ENCODE peak calls at places on chromosome 15, in seven cellular contexts. One of them, this sample, is unnamed.

GRCh38 chr15:76253851-76254440 is 57.3 kb downstream of the ETFA start:
- DNase-seq in epithelial cell of esophagus: no peak
- DNase-seq in HFF-Myc: no peak
- DNase-seq in right atrium auricular region: no peak
- DNase-seq in uterus: no peak
- DNase-seq in NB4: no peak
- DNase-seq in right lobe of liver: no peak
- DNase-seq in this sample: no peak

GRCh38 chr15:34582461-34583357 is 742 bp downstream of the GOLGA8B start:
- DNase-seq in uterus: peak
- DNase-seq in right atrium auricular region: no peak
- DNase-seq in HFF-Myc: no peak
- DNase-seq in NB4: peak
- DNase-seq in epithelial cell of esophagus: peak
- DNase-seq in right lobe of liver: peak
- DNase-seq in this sample: peak

GRCh38 chr15:96339662-96340347 is 9.3 kb downstream of the NR2F2 start:
- DNase-seq in right lobe of liver: no peak
- DNase-seq in epithelial cell of esophagus: no peak
- DNase-seq in NB4: no peak
- DNase-seq in uterus: no peak
- DNase-seq in right atrium auricular region: no peak
- DNase-seq in HFF-Myc: no peak
- DNase-seq in this sample: no peak

GRCh38 chr15:60328852-60329443 is 68.8 kb downstream of the ANXA2 start:
- DNase-seq in right lobe of liver: no peak
- DNase-seq in right atrium auricular region: no peak
- DNase-seq in epithelial cell of esophagus: peak
- DNase-seq in HFF-Myc: no peak
- DNase-seq in NB4: peak
- DNase-seq in uterus: no peak
- DNase-seq in this sample: no peak

GRCh38 chr15:31226011-31226410 is 100.6 kb upstream of the KLF13 start:
- DNase-seq in NB4: no peak
- DNase-seq in right atrium auricular region: no peak
- DNase-seq in right lobe of liver: no peak
- DNase-seq in epithelial cell of esophagus: no peak
- DNase-seq in HFF-Myc: no peak
- DNase-seq in uterus: no peak
- DNase-seq in this sample: no peak

GRCh38 chr15:96359772-96360498 is 29.4 kb downstream of the NR2F2 start:
- DNase-seq in right atrium auricular region: no peak
- DNase-seq in NB4: no peak
- DNase-seq in epithelial cell of esophagus: peak
- DNase-seq in HFF-Myc: no peak
- DNase-seq in uterus: peak
- DNase-seq in right lobe of liver: no peak
- DNase-seq in this sample: no peak

GRCh38 chr15:36256258-36256825 is 323.1 kb upstream of the CDIN1 start:
- DNase-seq in uterus: no peak
- DNase-seq in HFF-Myc: no peak
- DNase-seq in right lobe of liver: no peak
- DNase-seq in epithelial cell of esophagus: no peak
- DNase-seq in right atrium auricular region: no peak
- DNase-seq in NB4: no peak
- DNase-seq in this sample: no peak

GRCh38 chr15:41703120-41703519 is 42.9 kb downstream of the MGA start:
- DNase-seq in HFF-Myc: no peak
- DNase-seq in NB4: no peak
- DNase-seq in right lobe of liver: no peak
- DNase-seq in uterus: no peak
- DNase-seq in right atrium auricular region: no peak
- DNase-seq in epithelial cell of esophagus: no peak
- DNase-seq in this sample: no peak

GRCh38 chr15:99486371-99487336 is 79.1 kb upstream of the MEF2A start:
- DNase-seq in HFF-Myc: peak
- DNase-seq in right atrium auricular region: peak
- DNase-seq in epithelial cell of esophagus: peak
- DNase-seq in NB4: no peak
- DNase-seq in uterus: peak
- DNase-seq in right lobe of liver: peak
- DNase-seq in this sample: peak

GRCh38 chr15:92510163-92510882 is 116.6 kb downstream of the ST8SIA2 start:
- DNase-seq in NB4: no peak
- DNase-seq in epithelial cell of esophagus: peak
- DNase-seq in uterus: no peak
- DNase-seq in right atrium auricular region: no peak
- DNase-seq in right lobe of liver: no peak
- DNase-seq in HFF-Myc: no peak
- DNase-seq in this sample: no peak

GRCh38 chr15:73244333-73244732 is 124.4 kb downstream of the HCN4 start:
- DNase-seq in HFF-Myc: no peak
- DNase-seq in NB4: peak
- DNase-seq in right lobe of liver: no peak
- DNase-seq in epithelial cell of esophagus: peak
- DNase-seq in uterus: no peak
- DNase-seq in right atrium auricular region: no peak
- DNase-seq in this sample: no peak
- TF ChIP-seq CTCF in HFF-Myc: peak
- TF ChIP-seq CTCF in NB4: peak
- TF ChIP-seq CTCF in right lobe of liver: peak
- TF ChIP-seq CTCF in epithelial cell of esophagus: peak
- TF ChIP-seq CTCF in uterus: no peak
- TF ChIP-seq CTCF in right atrium auricular region: no peak
- TF ChIP-seq CTCF in this sample: no peak

DNA sequence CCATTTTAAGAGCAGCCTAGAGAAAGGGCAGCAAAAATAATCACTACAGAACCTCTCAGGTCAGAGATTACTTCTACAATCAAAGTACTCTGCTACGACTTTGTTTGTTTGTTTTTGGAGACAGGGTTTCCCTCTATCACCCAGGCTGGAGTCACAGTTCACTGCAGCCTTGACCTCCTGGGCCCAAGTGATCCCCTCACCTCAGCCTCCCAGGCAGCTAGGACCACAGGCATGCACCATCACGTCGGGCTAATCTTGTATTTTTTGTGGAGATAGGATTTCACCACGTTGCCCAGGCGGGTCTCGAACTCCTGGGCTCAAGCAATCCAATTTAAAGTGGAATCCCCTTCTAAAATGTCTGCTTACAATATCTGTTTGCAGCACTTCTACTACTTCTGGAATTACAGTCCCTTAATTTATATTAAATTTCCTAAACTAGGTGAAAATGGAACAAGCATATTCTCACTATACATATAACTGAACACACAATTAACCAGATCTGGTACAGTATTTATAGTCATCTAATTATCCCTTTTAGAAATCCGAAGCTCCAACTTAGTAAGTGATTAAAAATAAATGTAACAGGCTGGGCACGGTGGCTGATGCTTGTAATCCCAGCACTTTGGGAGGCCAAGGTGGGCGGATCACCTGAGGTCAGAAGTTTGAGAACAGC is 4.4 kb downstream of the UACA start:
- DNase-seq in epithelial cell of esophagus: no peak
- DNase-seq in HFF-Myc: no peak
- DNase-seq in uterus: no peak
- DNase-seq in NB4: no peak
- DNase-seq in right lobe of liver: no peak
- DNase-seq in right atrium auricular region: no peak
- DNase-seq in this sample: no peak
- H3K4me3 ChIP-seq in epithelial cell of esophagus: no peak
- H3K4me3 ChIP-seq in HFF-Myc: peak
- H3K4me3 ChIP-seq in uterus: no peak
- H3K4me3 ChIP-seq in NB4: no peak
- H3K4me3 ChIP-seq in right lobe of liver: no peak
- H3K4me3 ChIP-seq in right atrium auricular region: no peak
- H3K4me3 ChIP-seq in this sample: no peak

DNA sequence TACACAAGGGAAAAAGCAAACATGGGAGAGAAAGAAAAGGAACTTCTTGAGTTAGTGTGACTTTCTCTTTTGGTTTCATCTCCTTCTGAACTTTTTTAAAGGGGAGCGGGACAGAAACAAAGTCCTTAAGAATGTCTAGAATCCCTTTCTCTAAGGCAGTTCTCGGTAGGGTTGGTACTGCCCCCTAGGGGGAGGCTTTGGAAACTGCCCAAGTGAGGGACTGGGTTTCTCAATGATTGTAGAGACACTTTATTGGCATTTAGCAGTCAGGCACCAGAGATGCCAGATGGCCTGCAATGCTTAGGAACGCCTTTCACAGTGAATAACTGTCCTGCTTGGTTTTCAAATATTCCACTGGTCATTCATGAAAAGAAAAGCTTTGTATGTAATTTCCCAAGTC is 172.6 kb downstream of the WDR72 start:
- DNase-seq in NB4: peak
- DNase-seq in uterus: no peak
- DNase-seq in epithelial cell of esophagus: peak
- DNase-seq in HFF-Myc: no peak
- DNase-seq in right atrium auricular region: no peak
- DNase-seq in right lobe of liver: no peak
- DNase-seq in this sample: peak
- TF ChIP-seq CTCF in NB4: peak
- TF ChIP-seq CTCF in uterus: no peak
- TF ChIP-seq CTCF in epithelial cell of esophagus: peak
- TF ChIP-seq CTCF in HFF-Myc: no peak
- TF ChIP-seq CTCF in right atrium auricular region: no peak
- TF ChIP-seq CTCF in right lobe of liver: peak
- TF ChIP-seq CTCF in this sample: peak

GRCh38 chr15:101617390-101617965 is 34.7 kb downstream of the TM2D3 start:
- DNase-seq in NB4: no peak
- DNase-seq in epithelial cell of esophagus: no peak
- DNase-seq in HFF-Myc: no peak
- DNase-seq in uterus: no peak
- DNase-seq in right lobe of liver: no peak
- DNase-seq in right atrium auricular region: peak
- DNase-seq in this sample: no peak

GRCh38 chr15:101620645-101621044 is 31.5 kb downstream of the TM2D3 start:
- DNase-seq in uterus: no peak
- DNase-seq in NB4: no peak
- DNase-seq in HFF-Myc: no peak
- DNase-seq in epithelial cell of esophagus: no peak
- DNase-seq in right lobe of liver: no peak
- DNase-seq in right atrium auricular region: no peak
- DNase-seq in this sample: no peak

GRCh38 chr15:101619615-101619865 is 32.6 kb downstream of the TM2D3 start:
- DNase-seq in HFF-Myc: no peak
- DNase-seq in uterus: no peak
- DNase-seq in right lobe of liver: no peak
- DNase-seq in right atrium auricular region: peak
- DNase-seq in NB4: no peak
- DNase-seq in epithelial cell of esophagus: no peak
- DNase-seq in this sample: no peak

GRCh38 chr15:101618056-101618455 is 34.1 kb downstream of the TM2D3 start:
- DNase-seq in right lobe of liver: no peak
- DNase-seq in uterus: no peak
- DNase-seq in right atrium auricular region: peak
- DNase-seq in epithelial cell of esophagus: no peak
- DNase-seq in NB4: no peak
- DNase-seq in HFF-Myc: no peak
- DNase-seq in this sample: no peak

DNA sequence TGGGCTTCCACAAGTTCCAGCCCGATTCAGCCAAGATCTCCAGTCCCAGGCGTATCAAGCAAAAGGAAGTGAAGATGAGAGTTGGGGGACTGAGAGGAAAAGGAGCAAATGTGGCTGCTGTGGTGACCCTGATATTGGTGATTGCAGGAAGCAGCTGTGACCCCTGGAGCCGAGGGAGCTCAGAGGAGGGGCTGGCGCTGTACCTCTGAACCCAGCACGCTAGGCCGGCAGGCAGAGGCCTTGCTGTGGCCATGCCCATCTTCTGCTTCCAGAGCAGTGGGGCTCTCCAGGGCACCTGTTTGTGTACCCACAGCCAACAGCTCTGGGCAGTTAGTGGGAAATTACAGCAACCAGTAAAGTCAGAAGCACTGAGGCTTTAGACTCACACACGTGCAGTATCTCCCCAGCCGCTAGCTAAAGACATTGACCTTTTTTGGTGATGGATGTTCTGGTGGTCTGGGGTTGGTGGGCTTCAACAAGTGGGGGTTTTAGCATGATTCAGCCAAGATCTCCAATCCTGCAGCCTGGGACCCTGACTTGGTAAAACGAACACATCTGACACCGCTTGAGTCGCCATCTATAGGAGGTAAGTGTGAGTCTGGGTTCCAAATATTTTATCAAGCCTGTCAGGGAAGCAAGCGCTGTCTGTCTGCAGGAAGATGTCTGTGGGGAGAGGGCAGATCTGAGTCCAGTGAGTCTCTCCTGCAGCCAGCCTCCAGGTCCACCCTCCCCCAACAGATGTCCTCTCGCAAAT is 33.1 kb downstream of the TM2D3 start:
- DNase-seq in NB4: no peak
- DNase-seq in uterus: no peak
- DNase-seq in right atrium auricular region: peak
- DNase-seq in epithelial cell of esophagus: no peak
- DNase-seq in HFF-Myc: no peak
- DNase-seq in right lobe of liver: no peak
- DNase-seq in this sample: no peak
- H3K4me3 ChIP-seq in NB4: no peak
- H3K4me3 ChIP-seq in uterus: no peak
- H3K4me3 ChIP-seq in right atrium auricular region: no peak
- H3K4me3 ChIP-seq in epithelial cell of esophagus: no peak
- H3K4me3 ChIP-seq in HFF-Myc: no peak
- H3K4me3 ChIP-seq in right lobe of liver: no peak
- H3K4me3 ChIP-seq in this sample: no peak

GRCh38 chr15:22933641-22934061 is 46.5 kb downstream of the CYFIP1 start:
- DNase-seq in NB4: no peak
- DNase-seq in HFF-Myc: no peak
- DNase-seq in right atrium auricular region: no peak
- DNase-seq in right lobe of liver: no peak
- DNase-seq in epithelial cell of esophagus: peak
- DNase-seq in uterus: no peak
- DNase-seq in this sample: no peak
- TF ChIP-seq CTCF in NB4: no peak
- TF ChIP-seq CTCF in HFF-Myc: no peak
- TF ChIP-seq CTCF in right atrium auricular region: no peak
- TF ChIP-seq CTCF in right lobe of liver: no peak
- TF ChIP-seq CTCF in epithelial cell of esophagus: no peak
- TF ChIP-seq CTCF in uterus: no peak
- TF ChIP-seq CTCF in this sample: no peak

GRCh38 chr15:70853270-70853854 is 595 bp downstream of the LARP6 start:
- DNase-seq in right atrium auricular region: no peak
- DNase-seq in HFF-Myc: no peak
- DNase-seq in epithelial cell of esophagus: peak
- DNase-seq in uterus: peak
- DNase-seq in NB4: no peak
- DNase-seq in right lobe of liver: no peak
- DNase-seq in this sample: peak
- H3K4me3 ChIP-seq in right atrium auricular region: peak
- H3K4me3 ChIP-seq in HFF-Myc: peak
- H3K4me3 ChIP-seq in epithelial cell of esophagus: peak
- H3K4me3 ChIP-seq in uterus: peak
- H3K4me3 ChIP-seq in NB4: no peak
- H3K4me3 ChIP-seq in right lobe of liver: peak
- H3K4me3 ChIP-seq in this sample: peak